ENCODE peak calls at places on chromosomes 7 and 10, in ten cellular contexts. M, Y, W, O, F, B, J, K, V and L are unnamed samples.

GRCh38 chr7:111357691-111358090 is 204.6 kb downstream of the IMMP2L start:
- DNase-seq in M (peak; percentile 20), Y (no peak), W (peak; percentile 84), O (no peak), F (no peak), B (peak; percentile 4), J (no peak), K (no peak), V (no peak), L (no peak)

GRCh38 chr7:80881361-80881760 is 37.5 kb downstream of the SEMA3C start:
- DNase-seq in M (no peak), Y (no peak), W (peak; percentile 26), O (no peak), F (no peak), B (no peak), J (no peak), K (no peak), V (no peak), L (no peak)

GRCh38 chr7:140060243-140060630 is 2.5 kb downstream of the PARP12 start:
- DNase-seq in M (no peak), Y (no peak), W (no peak), O (no peak), F (no peak), B (no peak), J (no peak), K (no peak), V (no peak), L (no peak)

GRCh38 chr10:104589871-104590270 is 51.2 kb upstream of the SORCS3 start:
- DNase-seq in M (peak; percentile 31), Y (no peak), W (peak; percentile 52), O (no peak), F (no peak), B (peak; percentile 49), J (no peak), K (no peak), V (no peak), L (peak; percentile 57)

GRCh38 chr7:80942261-80943041 is 23.6 kb upstream of the SEMA3C start:
- DNase-seq in M (peak; percentile 93), Y (peak; percentile 91), W (peak; percentile 98), O (peak; percentile 71), F (no peak), B (peak; percentile 79), J (no peak), K (no peak), V (no peak), L (peak; percentile 100)

GRCh38 chr10:76879116-76879706 is 758.4 kb downstream of the KCNMA1 start:
- DNase-seq in M (no peak), Y (no peak), W (no peak), O (no peak), F (no peak), B (no peak), J (no peak), K (peak; percentile 42), V (no peak), L (no peak)

GRCh38 chr7:97305589-97305988 is 188.1 kb downstream of the SDHAF3 start:
- DNase-seq in M (no peak), Y (no peak), W (no peak), O (no peak), F (no peak), B (no peak), J (no peak), K (no peak), V (no peak), L (no peak)

GRCh38 chr7:158271646-158272045 is 316.0 kb downstream of the PTPRN2 start:
- DNase-seq in M (no peak), Y (no peak), W (no peak), O (no peak), F (no peak), B (no peak), J (no peak), K (no peak), V (no peak), L (no peak)

GRCh38 chr7:95263803-95264202 is 60.5 kb downstream of the PON1 start:
- DNase-seq in M (no peak), Y (no peak), W (no peak), O (no peak), F (no peak), B (no peak), J (no peak), K (no peak), V (no peak), L (no peak)

GRCh38 chr10:124867304-124867703 is 65.7 kb downstream of the ABRAXAS2 start:
- DNase-seq in M (no peak), Y (no peak), W (no peak), O (no peak), F (no peak), B (no peak), J (no peak), K (no peak), V (no peak), L (no peak)

GRCh38 chr10:173741-174140 is 38.5 kb downstream of the ZMYND11 start:
- DNase-seq in M (no peak), Y (no peak), W (no peak), O (no peak), F (no peak), B (no peak), J (no peak), K (no peak), V (no peak), L (no peak)

GRCh38 chr10:110209399-110209925 is 2.1 kb downstream of the MXI1 start:
- DNase-seq in M (no peak), Y (no peak), W (peak; percentile 86), O (peak; percentile 29), F (no peak), B (no peak), J (no peak), K (no peak), V (peak; percentile 35), L (no peak)

GRCh38 chr7:45217358-45217757 is 59.8 kb downstream of the RAMP3 start:
- DNase-seq in M (no peak), Y (no peak), W (peak; percentile 22), O (peak; percentile 44), F (no peak), B (peak; percentile 11), J (peak; percentile 36), K (peak; percentile 8), V (no peak), L (no peak)

GRCh38 chr7:38276096-38276857 is 2.8 kb upstream of the TARP start:
- DNase-seq in M (no peak), Y (no peak), W (no peak), O (no peak), F (no peak), B (no peak), J (no peak), K (no peak), V (no peak), L (no peak)

GRCh38 chr10:1364151-1364910 is 308.1 kb downstream of the WDR37 start:
- DNase-seq in M (no peak), Y (no peak), W (no peak), O (no peak), F (no peak), B (no peak), J (no peak), K (no peak), V (no peak), L (no peak)